ENCODE peak calls at places on chromosomes 6 and 20, in seven cellular contexts. F, P, W, M, O, G and D are unnamed samples.

GRCh38 chr6:75486850-75487568 is 6.6 kb downstream of the FILIP1 start:
- DNase-seq in P (no peak), W (no peak), G (no peak), M (no peak), F (no peak), O (no peak), D (no peak)

GRCh38 chr6:18405477-18406293 is 18.5 kb downstream of the RNF144B start:
- DNase-seq in G (no peak), P (no peak), O (no peak), M (no peak), W (peak), F (peak), D (no peak)

GRCh38 chr20:46219190-46219589 is 89.1 kb downstream of the CDH22 start:
- DNase-seq in W (no peak), G (no peak), O (no peak), P (no peak), M (no peak), F (no peak), D (no peak)

GRCh38 chr20:50561379-50562078 is 51.3 kb downstream of the PTPN1 start:
- DNase-seq in O (no peak), M (peak), F (peak), G (no peak), P (peak), W (peak), D (no peak)

GRCh38 chr20:15618912-15619311 is 954.3 kb downstream of the KIF16B start:
- DNase-seq in P (no peak), F (peak), W (no peak), O (no peak), M (no peak), G (no peak), D (no peak)

GRCh38 chr6:7129784-7130569 is 22.2 kb downstream of the RREB1 start:
- DNase-seq in M (no peak), G (no peak), W (peak), O (no peak), P (peak), F (peak), D (peak)

GRCh38 chr6:15444081-15444731 is 198.3 kb downstream of the JARID2 start:
- DNase-seq in G (peak), F (no peak), P (peak), W (no peak), O (no peak), M (no peak), D (no peak)

GRCh38 chr6:50845499-50846108 is 26.9 kb downstream of the TFAP2B start:
- DNase-seq in G (no peak), W (no peak), P (no peak), O (no peak), F (no peak), M (no peak), D (no peak)

GRCh38 chr6:152295346-152295745 is 341.8 kb downstream of the SYNE1 start:
- DNase-seq in O (no peak), F (peak), G (no peak), W (peak), M (no peak), P (no peak), D (no peak)